ENCODE peak calls at places on chromosomes 12 and 14, in nine cellular contexts. O is SK-N-SH, V is prostate gland, K is HCT116, B is transverse colon, Y is stomach, L is H1, I is breast epithelium, P is GM23338. A is an unnamed sample.

GRCh38 chr14:96260341-96260821 is 4.4 kb downstream of the BDKRB1 start:
- DNase-seq in O (no peak), V (no peak), K (no peak), B (no peak), Y (no peak), L (no peak), I (no peak), P (no peak), A (no peak)

GRCh38 chr12:106084048-106084671 is 54.6 kb downstream of the NUAK1 start:
- DNase-seq in O (no peak), V (no peak), K (peak; percentile 40), B (no peak), Y (no peak), L (peak; percentile 56), I (no peak), P (peak; percentile 80), A (no peak)

GRCh38 chr12:82359115-82359478 is 768 bp downstream of the METTL25 start:
- DNase-seq in O (peak; percentile 44), V (no peak), K (no peak), B (no peak), Y (no peak), L (no peak), I (no peak), P (peak; percentile 52), A (no peak)

GRCh38 chr12:24838531-24838950 is 110.4 kb downstream of the BCAT1 start:
- DNase-seq in O (peak; percentile 42), V (no peak), K (no peak), B (peak; percentile 37), Y (no peak), L (no peak), I (peak; percentile 22), P (no peak), A (no peak)

GRCh38 chr12:105945935-105946334 is 192.8 kb downstream of the NUAK1 start:
- DNase-seq in O (no peak), V (no peak), K (no peak), B (no peak), Y (no peak), L (no peak), I (no peak), P (no peak), A (no peak)

GRCh38 chr12:127926004-127926403 is 341.0 kb upstream of the TMEM132C start:
- DNase-seq in O (peak; percentile 31), V (no peak), K (no peak), B (peak; percentile 25), Y (no peak), L (peak; percentile 49), I (no peak), P (peak; percentile 49), A (no peak)

GRCh38 chr14:75297417-75298040 is 18.9 kb downstream of the FOS start:
- DNase-seq in O (no peak), V (no peak), K (no peak), B (no peak), Y (no peak), L (no peak), I (no peak), P (no peak), A (peak; percentile 57)

GRCh38 chr12:57181072-57181471 is 33.7 kb upstream of the LRP1-AS start:
- DNase-seq in O (no peak), V (no peak), K (no peak), B (no peak), Y (no peak), L (no peak), I (no peak), P (no peak), A (no peak)

GRCh38 chr14:93717968-93718320 is 70.3 kb downstream of the PRIMA1 start:
- DNase-seq in O (no peak), V (no peak), K (no peak), B (no peak), Y (no peak), L (no peak), I (no peak), P (no peak), A (no peak)

GRCh38 chr14:82642425-82642824 is 1108.8 kb upstream of the SEL1L start:
- DNase-seq in O (no peak), V (no peak), K (no peak), B (no peak), Y (no peak), L (peak; percentile 56), I (no peak), P (peak; percentile 71), A (no peak)

GRCh38 chr14:77989441-77989891 is 180.7 kb upstream of the NRXN3 start:
- DNase-seq in O (no peak), V (no peak), K (no peak), B (no peak), Y (no peak), L (no peak), I (no peak), P (no peak), A (no peak)

GRCh38 chr12:2003676-2004112 is 563 bp downstream of the DCP1B start:
- DNase-seq in O (no peak), V (no peak), K (no peak), B (no peak), Y (no peak), L (no peak), I (no peak), P (peak; percentile 16), A (no peak)

GRCh38 chr12:130014485-130014807 is 110.6 kb upstream of the TMEM132D start:
- DNase-seq in O (peak; percentile 51), V (no peak), K (no peak), B (no peak), Y (no peak), L (peak; percentile 68), I (no peak), P (peak; percentile 56), A (no peak)

GRCh38 chr12:47032644-47033043 is 46.8 kb upstream of the PCED1B start:
- DNase-seq in O (peak; percentile 3), V (no peak), K (peak; percentile 36), B (no peak), Y (no peak), L (no peak), I (no peak), P (peak; percentile 69), A (no peak)

GRCh38 chr14:34863844-34864243 is 11.3 kb downstream of the BAZ1A start:
- DNase-seq in O (no peak), V (no peak), K (no peak), B (no peak), Y (no peak), L (no peak), I (no peak), P (no peak), A (no peak)

GRCh38 chr12:106013941-106014340 is 124.8 kb downstream of the NUAK1 start:
- DNase-seq in O (no peak), V (no peak), K (no peak), B (no peak), Y (no peak), L (no peak), I (no peak), P (no peak), A (no peak)

GRCh38 chr14:28101992-28102391 is 664.6 kb upstream of the FOXG1 start:
- DNase-seq in O (peak; percentile 3), V (no peak), K (no peak), B (no peak), Y (no peak), L (no peak), I (no peak), P (no peak), A (no peak)

GRCh38 chr12:591571-592505 is 71.4 kb downstream of the NINJ2 start:
- DNase-seq in O (peak; percentile 89), V (no peak), K (no peak), B (no peak), Y (peak; percentile 76), L (no peak), I (no peak), P (no peak), A (no peak)
- TF ChIP-seq POLR2AphosphoS5 in O (peak; percentile 42), V (no peak), K (no peak), B (no peak), Y (no peak), L (no peak), I (no peak), P (no peak), A (no peak)

GRCh38 chr12:20382117-20382516 is 13.8 kb downstream of the PDE3A start:
- DNase-seq in O (no peak), V (no peak), K (no peak), B (no peak), Y (no peak), L (no peak), I (no peak), P (no peak), A (no peak)

GRCh38 chr12:20377750-20378149 is 9.4 kb downstream of the PDE3A start:
- DNase-seq in O (no peak), V (no peak), K (no peak), B (no peak), Y (no peak), L (no peak), I (no peak), P (no peak), A (no peak)

DNA sequence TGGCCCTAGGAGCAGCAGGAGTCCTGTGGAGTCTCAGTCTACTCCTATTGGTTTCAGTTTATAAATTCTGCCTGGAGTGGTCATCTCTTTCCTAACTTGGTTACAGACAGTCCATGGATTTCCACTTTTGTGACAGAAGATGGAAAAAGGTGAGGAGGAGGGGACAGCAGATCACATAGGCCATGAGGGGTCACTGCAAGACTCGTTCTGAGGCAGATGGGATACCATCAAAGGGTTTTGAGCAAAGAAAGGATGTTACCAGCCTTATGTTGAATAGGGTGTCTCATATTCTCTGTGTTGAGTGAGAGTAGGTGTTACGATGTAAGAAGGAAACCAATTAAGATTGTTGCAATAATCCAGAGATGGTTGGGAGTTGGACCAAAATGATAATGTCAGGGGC is 15.3 kb downstream of the PDE3A start:
- DNase-seq in O (no peak), V (no peak), K (no peak), B (no peak), Y (no peak), L (no peak), I (no peak), P (peak; percentile 40), A (no peak)
- H3K4me3 ChIP-seq in O (no peak overlapping the region), V (no peak overlapping the region), K (no peak overlapping the region), B (no peak overlapping the region), Y (no peak overlapping the region), L (no peak overlapping the region), I (no peak overlapping the region), P (no peak overlapping the region), A (no peak overlapping the region)

DNA sequence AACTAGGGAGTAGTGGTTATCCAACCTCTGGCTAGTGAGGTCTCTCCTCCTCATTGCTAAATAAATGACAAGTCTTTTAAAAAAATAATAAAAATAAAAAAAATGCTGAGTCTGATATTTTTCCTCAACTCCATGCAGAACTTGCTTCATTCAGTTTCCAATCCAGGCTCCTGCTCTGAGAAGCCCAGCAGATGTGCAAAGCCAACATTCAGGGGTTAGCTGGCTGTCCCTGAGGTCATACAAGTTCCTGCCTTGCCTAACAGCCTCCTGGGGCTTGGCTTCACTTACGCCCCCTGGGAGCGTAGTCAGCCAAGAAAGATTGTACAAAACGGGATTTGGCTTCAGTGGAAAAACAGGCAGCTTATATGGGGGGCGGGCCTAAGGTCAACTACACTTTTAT is 23.3 kb downstream of the RTRAF start:
- DNase-seq in O (no peak), V (no peak), K (no peak), B (no peak), Y (no peak), L (no peak), I (no peak), P (peak; percentile 27), A (no peak)
- TF ChIP-seq POLR2AphosphoS5 in O (no peak), V (no peak), K (no peak), B (no peak), Y (no peak), L (no peak), I (peak; percentile 62), P (no peak), A (no peak)

GRCh38 chr12:96776908-96777307 is 130.1 kb upstream of the NEDD1 start:
- DNase-seq in O (no peak), V (no peak), K (no peak), B (no peak), Y (no peak), L (no peak), I (no peak), P (no peak), A (no peak)
- H3K4me3 ChIP-seq in O (no peak overlapping the region), V (no peak overlapping the region), K (no peak overlapping the region), B (no peak overlapping the region), Y (no peak overlapping the region), L (no peak overlapping the region), I (no peak overlapping the region), P (no peak overlapping the region), A (no peak overlapping the region)